ENCODE peak calls at places on chromosomes 3 and 15, in ten cellular contexts. Y, P, S, R, C, K, H, V, W and M are unnamed samples.
A peak's percentile ranks its signal among the peaks of the same experiment; 100 is the strongest.

GRCh38 chr3:184773341-184774186 is 38.4 kb upstream of the VPS8 start:
- DNase-seq in Y (no peak), P (peak; percentile 88), S (no peak), R (no peak), C (no peak), K (no peak), H (no peak), V (no peak), W (no peak), M (no peak)

GRCh38 chr15:69380100-69380725 is 33.9 kb upstream of the KIF23 start:
- DNase-seq in Y (peak; percentile 60), P (no peak), S (no peak), R (no peak), C (no peak), K (no peak), H (no peak), V (no peak), W (no peak), M (no peak)

GRCh38 chr15:31297221-31297879 is 29.3 kb upstream of the KLF13 start:
- DNase-seq in Y (no peak), P (peak; percentile 31), S (no peak), R (no peak), C (no peak), K (no peak), H (no peak), V (no peak), W (no peak), M (no peak)

GRCh38 chr15:29045717-29046116 is 159.9 kb downstream of the APBA2 start:
- DNase-seq in Y (peak; percentile 37), P (no peak), S (no peak), R (no peak), C (peak; percentile 8), K (no peak), H (no peak), V (no peak), W (no peak), M (no peak)

GRCh38 chr3:59017617-59017984 is 32.2 kb downstream of the CFAP20DC start:
- DNase-seq in Y (no peak), P (no peak), S (no peak), R (no peak), C (no peak), K (no peak), H (no peak), V (no peak), W (no peak), M (no peak)

GRCh38 chr3:119731545-119732343 is 28.9 kb downstream of the CFAP91 start:
- DNase-seq in Y (peak; percentile 57), P (no peak), S (no peak), R (no peak), C (no peak), K (no peak), H (no peak), V (no peak), W (no peak), M (no peak)

GRCh38 chr3:122100591-122101491 is 45.7 kb downstream of the CD86 start:
- DNase-seq in Y (peak; percentile 78), P (no peak), S (no peak), R (no peak), C (no peak), K (no peak), H (no peak), V (no peak), W (no peak), M (no peak)

GRCh38 chr3:15292765-15293522 is 39.4 kb downstream of the SH3BP5 start:
- DNase-seq in Y (peak; percentile 85), P (peak; percentile 94), S (no peak), R (peak; percentile 65), C (no peak), K (no peak), H (no peak), V (no peak), W (no peak), M (no peak)

GRCh38 chr15:85778107-85778776 is 16.5 kb downstream of the KLHL25 start:
- DNase-seq in Y (no peak), P (peak; percentile 78), S (no peak), R (no peak), C (no peak), K (no peak), H (no peak), V (no peak), W (no peak), M (no peak)

GRCh38 chr3:182369861-182370260 is 423.4 kb upstream of the ATP11B start:
- DNase-seq in Y (no peak), P (no peak), S (no peak), R (no peak), C (no peak), K (no peak), H (no peak), V (no peak), W (no peak), M (no peak)

GRCh38 chr3:149585401-149585726 is 72.5 kb downstream of the WWTR1 start:
- DNase-seq in Y (no peak), P (no peak), S (no peak), R (no peak), C (no peak), K (no peak), H (no peak), V (no peak), W (no peak), M (no peak)

GRCh38 chr15:95556866-95557225 is 773.7 kb upstream of the NR2F2 start:
- DNase-seq in Y (no peak), P (peak; percentile 59), S (no peak), R (no peak), C (no peak), K (no peak), H (no peak), V (no peak), W (no peak), M (no peak)

GRCh38 chr15:50355980-50356379 is 982 bp upstream of the GABPB1 start:
- DNase-seq in Y (no peak), P (no peak), S (no peak), R (no peak), C (no peak), K (no peak), H (no peak), V (no peak), W (no peak), M (no peak)

GRCh38 chr15:65092046-65092770 is 15.7 kb downstream of the KBTBD13 start:
- DNase-seq in Y (no peak), P (peak; percentile 43), S (no peak), R (no peak), C (no peak), K (no peak), H (no peak), V (no peak), W (no peak), M (no peak)

GRCh38 chr3:33717616-33717865 is 513 bp downstream of the CLASP2 start:
- DNase-seq in Y (peak; percentile 62), P (peak; percentile 90), S (no peak), R (peak; percentile 79), C (no peak), K (peak; percentile 52), H (peak; percentile 66), V (peak; percentile 39), W (peak; percentile 32), M (no peak)

GRCh38 chr3:194381460-194381875 is 11.9 kb upstream of the LRRC15 start:
- DNase-seq in Y (peak; percentile 51), P (peak; percentile 78), S (no peak), R (no peak), C (no peak), K (no peak), H (no peak), V (no peak), W (no peak), M (no peak)

GRCh38 chr3:150319900-150320299 is 88.2 kb upstream of the TSC22D2 start:
- DNase-seq in Y (peak; percentile 54), P (no peak), S (no peak), R (no peak), C (peak; percentile 92), K (no peak), H (peak; percentile 41), V (no peak), W (no peak), M (no peak)

GRCh38 chr3:86869536-86869935 is 121.4 kb downstream of the VGLL3 start:
- DNase-seq in Y (peak; percentile 53), P (no peak), S (no peak), R (no peak), C (no peak), K (no peak), H (no peak), V (no peak), W (no peak), M (no peak)

GRCh38 chr3:134325106-134325705 is 49.0 kb downstream of the AMOTL2 start:
- DNase-seq in Y (no peak), P (peak; percentile 16), S (no peak), R (no peak), C (no peak), K (no peak), H (no peak), V (no peak), W (no peak), M (no peak)

GRCh38 chr3:11482024-11482423 is 161.7 kb downstream of the VGLL4 start:
- DNase-seq in Y (no peak), P (peak; percentile 86), S (no peak), R (peak; percentile 86), C (no peak), K (no peak), H (no peak), V (no peak), W (peak; percentile 55), M (peak; percentile 41)

GRCh38 chr3:37990527-37990926 is at the start of gene VILL:
- DNase-seq in Y (no peak), P (no peak), S (no peak), R (no peak), C (no peak), K (peak; percentile 27), H (no peak), V (no peak), W (peak; percentile 18), M (no peak)

GRCh38 chr3:101703169-101703568 is 16.7 kb upstream of the RPL24 start:
- DNase-seq in Y (no peak), P (no peak), S (no peak), R (no peak), C (peak; percentile 70), K (no peak), H (no peak), V (no peak), W (no peak), M (no peak)

GRCh38 chr3:126959921-126960603 is 22.9 kb upstream of the PLXNA1 start:
- DNase-seq in Y (peak; percentile 65), P (peak; percentile 78), S (no peak), R (no peak), C (peak; percentile 68), K (peak; percentile 53), H (peak; percentile 60), V (no peak), W (no peak), M (peak; percentile 53)

GRCh38 chr3:138594150-138594934 is at the start of gene CEP70:
- DNase-seq in Y (peak; percentile 95), P (peak; percentile 97), S (no peak), R (peak; percentile 96), C (peak; percentile 91), K (no peak), H (no peak), V (no peak), W (peak; percentile 74), M (no peak)

GRCh38 chr3:122681294-122682015 is 816 bp downstream of the PARP14 start:
- DNase-seq in Y (no peak), P (no peak), S (no peak), R (no peak), C (no peak), K (no peak), H (no peak), V (no peak), W (no peak), M (no peak)

GRCh38 chr15:95277266-95277665 is 1045.9 kb downstream of the MCTP2 start:
- DNase-seq in Y (no peak), P (no peak), S (no peak), R (no peak), C (no peak), K (no peak), H (peak; percentile 22), V (no peak), W (no peak), M (no peak)

GRCh38 chr15:48554112-48554511 is 91.4 kb downstream of the FBN1 start:
- DNase-seq in Y (no peak), P (no peak), S (no peak), R (no peak), C (no peak), K (no peak), H (no peak), V (no peak), W (no peak), M (no peak)